ENCODE peak calls at places on chromosomes 11 and 22, in nine cellular contexts. F is amygdala, Z is hypothalamus, T is heart left ventricle, A is NCI-H2081 treated with DMSO at 0.1 percent for 48 hours, O is T-helper 1 cell, U is neuronal stem cell, N is H7, E is ovary. W is an unnamed sample.

GRCh38 chr22:29664731-29665130 is 55.1 kb upstream of the CABP7 start:
- DNase-seq in Z (no peak), A (no peak), E (no peak), N (no peak), F (no peak), O (no peak), T (no peak), U (no peak), W (no peak)

GRCh38 chr11:78749243-78749730 is 174.6 kb upstream of the NARS2 start:
- DNase-seq in E (no peak), A (no peak), O (no peak), Z (no peak), U (no peak), N (no peak), T (no peak), F (no peak), W (no peak)

GRCh38 chr11:128688031-128688713 is 5.7 kb upstream of the FLI1 start:
- DNase-seq in Z (no peak), A (no peak), E (no peak), N (peak; percentile 60), T (no peak), F (no peak), O (no peak), U (no peak), W (no peak)

GRCh38 chr11:2377511-2378443 is 667 bp downstream of the CD81 start:
- DNase-seq in U (peak; percentile 56), O (peak; percentile 38), F (no peak), E (peak; percentile 77), N (peak; percentile 96), A (no peak), T (peak; percentile 86), Z (peak; percentile 33), W (peak; percentile 87)

GRCh38 chr11:7657306-7658025 is 15.8 kb downstream of the CYB5R2 start:
- DNase-seq in U (peak; percentile 57), O (no peak), Z (peak; percentile 61), T (no peak), F (no peak), E (peak; percentile 47), A (no peak), N (peak; percentile 84), W (peak; percentile 44)

GRCh38 chr11:84316866-84317560 is 1030.8 kb upstream of the CCDC90B start:
- DNase-seq in F (peak; percentile 63), O (no peak), E (peak; percentile 17), N (no peak), Z (peak; percentile 79), T (peak; percentile 44), U (peak; percentile 21), A (no peak), W (peak; percentile 27)

GRCh38 chr22:49828599-49828965 is 909 bp upstream of the BRD1 start:
- DNase-seq in Z (no peak), U (no peak), O (no peak), A (no peak), E (no peak), F (no peak), N (peak; percentile 47), T (no peak), W (no peak)

GRCh38 chr11:101128571-101129202 is 926 bp downstream of the PGR start:
- DNase-seq in U (peak; percentile 3), F (no peak), Z (no peak), A (no peak), T (peak; percentile 66), O (no peak), E (peak; percentile 58), N (peak; percentile 60), W (no peak)

GRCh38 chr22:33513388-33514336 is 406.6 kb downstream of the LARGE1 start:
- DNase-seq in U (no peak), E (no peak), Z (no peak), O (no peak), T (no peak), A (no peak), F (no peak), N (no peak), W (no peak)

W was measured in frontal cortex.